ENCODE peak calls at places on chromosomes 4 and X, in seven cellular contexts. T is cardiac muscle cell; Y is stomach; P is astrocyte of the cerebellum; L is fibroblast of the aortic adventitia; X is heart left ventricle; C is CD8-positive, alpha-beta T cell. U is an unnamed sample.

GRCh38 chr4:171265190-171265818 is 547.9 kb upstream of the GALNTL6 start:
- DNase-seq in T (no peak), P (no peak), Y (no peak), C (no peak), X (no peak), L (no peak), U (no peak)

GRCh38 chrX:3094261-3094660 is 53.0 kb downstream of the ARSF start:
- DNase-seq in L (peak), X (no peak), P (no peak), C (no peak), Y (no peak), T (no peak), U (no peak)

GRCh38 chr4:180058731-180059215 is 2184.4 kb upstream of the TENM3 start:
- DNase-seq in X (peak), C (no peak), P (no peak), L (peak), T (peak), Y (no peak), U (peak)

GRCh38 chrX:40108084-40108958 is 10.6 kb upstream of the BCOR start:
- DNase-seq in X (peak), Y (peak), P (no peak), C (no peak), T (peak), L (peak), U (peak)

GRCh38 chrX:10327651-10328050 is 170.9 kb downstream of the CLCN4 start:
- DNase-seq in X (no peak), C (no peak), Y (no peak), P (no peak), L (no peak), T (no peak), U (no peak)

GRCh38 chr4:28702571-28702970 is 1841.9 kb downstream of the STIM2 start:
- DNase-seq in L (no peak), C (no peak), T (no peak), P (no peak), Y (no peak), X (no peak), U (no peak)

GRCh38 chr4:168674077-168674747 is 177.4 kb downstream of the PALLD start:
- DNase-seq in T (peak), P (no peak), Y (no peak), L (peak), X (no peak), C (no peak), U (peak)

GRCh38 chr4:121156822-121157769 is 7.0 kb downstream of the TNIP3 start:
- DNase-seq in Y (no peak), P (no peak), X (peak), L (peak), T (peak), C (no peak), U (peak)

GRCh38 chr4:25358515-25359275 is 18.4 kb upstream of the ANAPC4 start:
- DNase-seq in T (no peak), C (no peak), L (no peak), Y (peak), X (no peak), P (no peak), U (peak)

GRCh38 chr4:11700751-11701226 is 272.1 kb upstream of the HS3ST1 start:
- DNase-seq in T (no peak), C (no peak), P (peak), Y (no peak), X (no peak), L (peak), U (no peak)

GRCh38 chr4:86493460-86493859 is 100.7 kb upstream of the PTPN13 start:
- DNase-seq in T (no peak), Y (no peak), X (no peak), P (no peak), C (no peak), L (peak), U (no peak)

GRCh38 chr4:187993827-187994226 is 1.7 kb upstream of the ZFP42 start:
- DNase-seq in P (no peak), C (no peak), L (no peak), Y (no peak), T (peak), X (no peak), U (no peak)

GRCh38 chr4:174262624-174263444 is 20.6 kb downstream of the FBXO8 start:
- DNase-seq in C (no peak), L (no peak), T (no peak), Y (no peak), X (no peak), P (no peak), U (no peak)

GRCh38 chrX:55908685-55909212 is 191.2 kb downstream of the RRAGB start:
- DNase-seq in C (no peak), P (no peak), X (no peak), T (peak), Y (no peak), L (no peak), U (peak)

GRCh38 chr4:140372607-140373327 is 679 bp upstream of the SCOC start:
- DNase-seq in T (peak), L (peak), Y (no peak), C (no peak), P (no peak), X (no peak), U (no peak)

GRCh38 chr4:86670739-86671138 is 76.6 kb downstream of the PTPN13 start:
- DNase-seq in P (peak), X (no peak), Y (no peak), C (no peak), L (peak), T (no peak), U (no peak)

GRCh38 chr4:8643986-8644385 is 51.4 kb downstream of the CPZ start:
- DNase-seq in Y (peak), L (no peak), T (no peak), P (no peak), C (no peak), X (peak), U (peak)

GRCh38 chr4:54794033-54794432 is 136.3 kb downstream of the KIT start:
- DNase-seq in C (no peak), Y (no peak), P (no peak), T (no peak), L (no peak), X (no peak), U (no peak)

GRCh38 chrX:44596277-44596676 is 53.6 kb upstream of the FUNDC1 start:
- DNase-seq in X (no peak), Y (no peak), C (no peak), L (no peak), T (no peak), P (no peak), U (no peak)

GRCh38 chr4:183765121-183765990 is 106.3 kb downstream of the TRAPPC11 start:
- DNase-seq in L (no peak), X (peak), T (no peak), Y (no peak), P (peak), C (no peak), U (no peak)

GRCh38 chr4:119212964-119213606 is 572 bp downstream of the USP53 start:
- DNase-seq in T (peak), L (peak), X (peak), Y (peak), P (peak), C (peak), U (peak)

GRCh38 chrX:30488092-30488491 is 89.5 kb downstream of the TASL start:
- DNase-seq in L (peak), Y (no peak), T (peak), C (no peak), P (no peak), X (no peak), U (no peak)

GRCh38 chrX:154354013-154354412 is 20.4 kb downstream of the FLNA start:
- DNase-seq in L (no peak), P (no peak), T (no peak), Y (no peak), X (no peak), C (no peak), U (no peak)

GRCh38 chr4:145609494-145610427 is 9.4 kb upstream of the MMAA start:
- DNase-seq in C (peak), L (peak), P (peak), X (no peak), Y (peak), T (peak), U (no peak)

DNA sequence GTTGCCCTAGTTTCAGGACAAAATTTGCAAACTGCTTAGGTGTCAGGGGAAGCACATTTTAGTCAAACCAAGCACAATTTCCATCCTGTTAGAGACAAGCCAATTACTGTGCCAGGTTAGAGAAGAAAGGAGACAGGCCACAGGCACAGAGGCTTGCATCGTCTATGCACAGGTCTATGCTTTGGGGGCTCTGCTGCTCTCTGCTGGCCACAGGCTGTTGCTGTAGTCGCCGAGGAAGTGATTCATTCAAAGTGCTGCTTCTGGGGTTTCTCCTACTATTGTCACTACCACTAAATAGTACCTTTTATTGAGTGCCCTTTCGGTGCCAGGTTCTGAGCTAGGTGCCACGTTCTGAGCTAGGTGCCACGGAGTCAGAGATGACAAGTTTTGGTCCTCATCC is 45.5 kb downstream of the VGLL1 start:
- DNase-seq in T (peak), C (peak), X (peak), L (peak), P (peak), Y (peak), U (no peak)
- TF ChIP-seq CTCF in T (peak), C (peak), X (peak), L (peak), P (peak), Y (no peak), U (peak)

DNA sequence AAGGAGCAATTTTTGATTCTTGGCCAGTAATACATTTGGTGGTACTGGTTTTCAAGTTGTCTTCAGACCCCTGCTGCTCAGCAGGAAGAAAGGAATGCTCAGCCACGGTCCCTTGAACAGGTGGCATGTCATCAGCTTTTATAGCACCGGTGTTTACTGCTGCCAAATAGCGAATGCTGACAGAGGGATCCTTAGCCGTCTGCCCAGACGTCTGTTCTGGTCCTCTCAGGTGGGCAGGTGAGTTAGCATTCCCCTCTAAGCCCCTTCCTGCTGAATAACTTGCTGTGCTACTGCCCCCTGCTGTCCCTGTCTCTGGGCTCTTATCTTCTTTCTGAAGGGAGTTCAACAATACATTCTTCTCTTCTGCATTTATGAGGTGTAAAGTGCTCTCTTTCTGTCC is 28.4 kb downstream of the BOD1L1 start:
- DNase-seq in X (no peak), P (no peak), C (no peak), Y (no peak), L (no peak), T (no peak), U (no peak)
- TF ChIP-seq CTCF in X (no peak), P (peak), C (no peak), Y (no peak), L (peak), T (peak), U (no peak)

DNA sequence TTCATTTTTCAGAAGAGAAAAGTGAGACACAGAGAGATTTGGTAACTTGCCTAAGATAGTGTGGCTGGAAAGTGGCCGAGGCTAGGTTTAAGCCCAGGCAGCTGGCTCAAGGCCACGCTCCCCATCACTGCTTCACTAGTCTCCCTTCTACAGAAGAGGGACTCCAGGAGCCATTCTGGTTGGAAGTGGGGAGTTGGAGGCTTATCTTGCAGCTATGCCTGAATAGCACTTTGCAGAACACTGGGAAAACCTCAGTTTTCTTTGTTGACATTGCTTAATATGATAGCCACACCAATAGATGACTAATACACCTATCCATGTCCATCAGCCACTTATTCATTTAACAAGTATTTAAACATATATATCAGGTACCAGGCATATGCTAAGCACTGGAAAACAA is 18.5 kb downstream of the LRRC66 start:
- DNase-seq in L (peak), Y (no peak), P (no peak), X (no peak), T (no peak), C (no peak), U (no peak)
- TF ChIP-seq CTCF in L (no peak), Y (no peak), P (no peak), X (no peak), T (no peak), C (no peak), U (no peak)

DNA sequence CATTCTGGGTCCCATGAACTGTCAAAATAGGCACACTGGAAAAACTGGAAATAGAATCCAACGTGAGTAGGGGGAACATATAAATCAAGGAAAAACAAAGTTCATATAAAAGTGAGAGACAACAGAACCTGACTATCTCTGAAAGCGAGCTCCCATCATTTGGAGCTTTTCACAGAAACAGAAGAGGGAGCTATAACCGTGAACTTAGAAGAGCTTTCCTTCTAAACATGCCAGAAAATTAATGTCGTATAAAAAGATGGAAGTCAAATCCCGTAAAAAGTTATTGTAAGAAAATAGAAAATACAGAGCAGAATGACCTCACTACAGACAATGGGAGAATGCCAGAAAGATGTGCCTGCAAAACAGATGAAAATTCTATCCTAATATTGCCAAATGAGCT is 23.9 kb upstream of the HSD17B10 start:
- DNase-seq in P (no peak), Y (no peak), L (peak), C (no peak), X (no peak), T (no peak), U (no peak)
- TF ChIP-seq CTCF in P (peak), Y (no peak), L (peak), C (no peak), X (no peak), T (peak), U (no peak)

DNA sequence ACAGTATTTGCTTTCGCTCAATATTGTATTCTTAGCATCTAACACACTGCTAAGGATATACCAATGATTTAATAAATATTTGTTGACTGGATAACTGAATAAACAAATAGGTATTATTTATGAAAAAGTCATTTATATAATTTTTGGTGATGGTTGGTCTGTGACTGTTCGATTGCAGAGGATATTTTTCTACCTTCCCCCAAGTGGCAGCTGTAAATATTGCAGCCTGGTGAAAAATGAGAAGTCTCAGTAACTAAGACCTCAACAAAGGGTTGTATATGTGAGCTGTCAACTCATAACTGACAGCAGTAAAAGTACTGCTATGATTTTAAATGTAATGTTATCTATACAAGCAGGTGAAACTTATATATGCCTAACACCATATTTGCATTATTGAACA is 36.0 kb downstream of the HTR2C start:
- DNase-seq in T (peak), Y (no peak), C (no peak), X (no peak), P (no peak), L (no peak), U (no peak)
- TF ChIP-seq CTCF in T (peak), Y (no peak), C (no peak), X (peak), P (peak), L (peak), U (peak)

GRCh38 chr4:84529169-84529751 is 30.2 kb upstream of the NKX6-1 start:
- DNase-seq in Y (no peak), C (no peak), X (no peak), P (peak), L (peak), T (peak), U (no peak)
- TF ChIP-seq CTCF in Y (no peak), C (peak), X (peak), P (peak), L (peak), T (peak), U (peak)

GRCh38 chrX:68183612-68184214 is 249.6 kb downstream of the OPHN1 start:
- DNase-seq in C (no peak), X (no peak), P (peak), Y (no peak), T (peak), L (peak), U (no peak)
- TF ChIP-seq CTCF in C (no peak), X (peak), P (peak), Y (no peak), T (peak), L (peak), U (peak)